ENCODE peak calls at places on chromosomes 1 and 21, in six cellular contexts. D, N, P, F, G and T are unnamed samples.

GRCh38 chr1:33060579-33061083 is 20.3 kb upstream of the AZIN2 start:
- DNase-seq in D (peak), N (peak), P (peak), F (no peak), G (peak), T (peak)

GRCh38 chr1:171424494-171424893 is 60.8 kb upstream of the PRRC2C start:
- DNase-seq in D (no peak), N (no peak), P (no peak), F (no peak), G (no peak), T (peak)

GRCh38 chr1:225874431-225874830 is 7.7 kb downstream of the TMEM63A start:
- DNase-seq in D (no peak), N (no peak), P (no peak), F (no peak), G (no peak), T (no peak)

GRCh38 chr1:204151562-204152309 is at the start of gene ETNK2:
- DNase-seq in D (peak), N (peak), P (peak), F (no peak), G (peak), T (peak)

GRCh38 chr1:162144853-162145252 is 75.4 kb downstream of the NOS1AP start:
- DNase-seq in D (no peak), N (no peak), P (no peak), F (no peak), G (no peak), T (no peak)

GRCh38 chr1:217224201-217224600 is 406.7 kb downstream of the GPATCH2 start:
- DNase-seq in D (no peak), N (no peak), P (no peak), F (no peak), G (no peak), T (no peak)

GRCh38 chr21:45880097-45881068 is 101.2 kb upstream of the COL6A1 start:
- DNase-seq in D (peak), N (peak), P (peak), F (peak), G (peak), T (peak)

GRCh38 chr1:154851392-154852177 is 18.5 kb downstream of the KCNN3 start:
- DNase-seq in D (no peak), N (no peak), P (no peak), F (no peak), G (peak), T (no peak)

GRCh38 chr1:184297244-184297750 is 89.5 kb upstream of the C1orf21 start:
- DNase-seq in D (no peak), N (no peak), P (no peak), F (no peak), G (no peak), T (no peak)

GRCh38 chr1:172254521-172255222 is 165.8 kb upstream of the C1orf105 start:
- DNase-seq in D (peak), N (peak), P (peak), F (peak), G (no peak), T (peak)

GRCh38 chr1:95311006-95311405 is 77.0 kb downstream of the RWDD3 start:
- DNase-seq in D (no peak), N (no peak), P (no peak), F (no peak), G (no peak), T (no peak)

GRCh38 chr1:95311762-95312161 is 77.8 kb downstream of the RWDD3 start:
- DNase-seq in D (no peak), N (no peak), P (no peak), F (no peak), G (no peak), T (no peak)

GRCh38 chr1:95309031-95309459 is 75.0 kb downstream of the RWDD3 start:
- DNase-seq in D (peak), N (peak), P (peak), F (no peak), G (no peak), T (peak)

GRCh38 chr1:95304803-95305202 is 70.8 kb downstream of the RWDD3 start:
- DNase-seq in D (no peak), N (no peak), P (no peak), F (no peak), G (no peak), T (peak)

GRCh38 chr1:95308276-95308675 is 74.3 kb downstream of the RWDD3 start:
- DNase-seq in D (no peak), N (no peak), P (no peak), F (no peak), G (no peak), T (no peak)
- TF ChIP-seq CTCF in D (no peak), N (no peak), P (no peak), F (no peak), G (no peak), T (no peak)

GRCh38 chr1:75423616-75424015 is 187.3 kb downstream of the SLC44A5 start:
- DNase-seq in D (no peak), N (no peak), P (no peak), F (no peak), G (no peak), T (no peak)
- TF ChIP-seq CTCF in D (no peak), N (no peak), P (no peak), F (peak), G (no peak), T (no peak)

GRCh38 chr21:30942192-30942591 is 60.8 kb upstream of the KRTAP11-1 start:
- DNase-seq in D (no peak), N (no peak), P (no peak), F (no peak), G (no peak), T (no peak)
- TF ChIP-seq CTCF in D (no peak), N (no peak), P (no peak), F (no peak), G (no peak), T (no peak)

GRCh38 chr1:13730751-13731482 is 30.9 kb downstream of the PRDM2 start:
- DNase-seq in D (no peak), N (peak), P (no peak), F (peak), G (peak), T (no peak)

GRCh38 chr1:13723810-13724209 is 23.8 kb downstream of the PRDM2 start:
- DNase-seq in D (no peak), N (no peak), P (peak), F (no peak), G (no peak), T (peak)

GRCh38 chr1:13730301-13730700 is 30.3 kb downstream of the PRDM2 start:
- DNase-seq in D (no peak), N (no peak), P (no peak), F (no peak), G (no peak), T (no peak)

GRCh38 chr1:13728104-13728503 is 28.1 kb downstream of the PRDM2 start:
- DNase-seq in D (no peak), N (no peak), P (no peak), F (no peak), G (no peak), T (no peak)

DNA sequence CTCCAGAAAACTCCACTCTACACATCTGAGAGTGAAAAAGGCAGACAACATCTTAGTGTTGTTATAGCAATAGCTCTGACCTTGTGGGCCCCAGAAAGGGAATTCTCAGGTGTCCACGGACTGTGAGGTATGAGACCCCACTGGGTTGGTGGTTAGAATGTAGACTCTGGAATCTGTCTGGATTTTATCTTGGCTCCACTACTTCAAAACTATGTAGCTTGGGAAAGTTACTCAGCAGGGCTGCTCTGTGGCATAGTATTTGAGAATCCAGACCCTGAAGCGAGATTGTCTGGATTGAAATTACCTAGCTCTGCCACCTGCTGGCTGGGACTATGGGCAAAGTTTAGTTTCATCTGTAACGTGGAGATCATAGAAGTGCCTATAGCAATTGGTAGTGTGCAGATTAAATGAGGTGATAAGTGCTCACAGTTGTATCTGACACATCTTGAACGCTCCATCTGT is 25.8 kb downstream of the PRDM2 start:
- DNase-seq in D (no peak), N (peak), P (peak), F (peak), G (no peak), T (peak)
- TF ChIP-seq CTCF in D (peak), N (peak), P (peak), F (peak), G (no peak), T (peak)

GRCh38 chr21:35441868-35442582 is 392.9 kb upstream of the RUNX1 start:
- DNase-seq in D (no peak), N (no peak), P (no peak), F (no peak), G (no peak), T (no peak)

GRCh38 chr21:35437941-35438340 is 388.8 kb upstream of the RUNX1 start:
- DNase-seq in D (no peak), N (no peak), P (no peak), F (no peak), G (no peak), T (no peak)

GRCh38 chr21:35438643-35439404 is 389.7 kb upstream of the RUNX1 start:
- DNase-seq in D (peak), N (peak), P (peak), F (no peak), G (no peak), T (no peak)

DNA sequence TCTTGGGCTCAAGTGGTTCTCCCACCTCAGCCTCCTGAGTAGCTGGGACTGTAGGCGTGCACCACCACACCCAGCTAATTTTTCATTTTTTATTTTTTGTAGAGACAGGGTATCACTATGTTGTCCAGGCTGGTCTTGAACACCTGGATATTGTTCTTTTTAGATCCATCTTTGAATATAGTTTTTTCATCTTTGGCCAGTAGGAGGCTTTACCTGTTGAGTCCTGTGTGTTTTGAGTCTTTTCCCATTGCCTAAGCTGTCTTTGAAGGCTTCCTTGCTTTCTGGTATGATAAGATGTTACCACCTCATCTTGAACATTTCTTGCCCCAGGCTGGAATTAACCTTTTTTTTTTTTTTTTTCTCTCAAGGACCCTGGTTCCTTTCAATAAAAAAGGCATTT is 387.8 kb upstream of the RUNX1 start:
- DNase-seq in D (no peak), N (no peak), P (no peak), F (no peak), G (no peak), T (peak)
- TF ChIP-seq CTCF in D (no peak), N (no peak), P (no peak), F (no peak), G (no peak), T (peak)

GRCh38 chr21:34582506-34583150 is 32.3 kb downstream of the RCAN1 start:
- DNase-seq in D (peak), N (peak), P (peak), F (no peak), G (no peak), T (peak)
- TF ChIP-seq CTCF in D (peak), N (peak), P (peak), F (peak), G (peak), T (peak)

DNA sequence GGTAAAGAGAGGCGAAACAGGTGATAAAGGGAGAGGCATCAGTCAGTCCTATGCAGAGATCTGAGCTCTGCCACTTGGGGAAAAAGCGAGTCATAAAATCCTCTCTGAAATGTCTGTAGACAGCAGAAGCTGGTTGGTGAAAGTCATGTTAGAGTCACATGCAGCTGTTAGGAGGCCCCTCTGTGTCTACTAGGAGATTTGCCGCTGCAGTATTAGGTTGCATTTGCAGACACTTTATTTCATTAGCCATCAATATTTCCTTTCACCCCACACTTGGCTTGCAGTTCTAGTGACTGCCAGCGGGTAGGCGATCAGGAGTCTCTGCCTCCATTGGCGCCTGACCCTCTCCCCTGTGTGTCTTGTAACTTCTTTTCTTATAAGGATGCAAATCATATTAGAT is 16.2 kb downstream of the ATP1A4 start:
- DNase-seq in D (no peak), N (peak), P (no peak), F (no peak), G (no peak), T (no peak)
- TF ChIP-seq CTCF in D (no peak), N (no peak), P (no peak), F (no peak), G (no peak), T (no peak)

GRCh38 chr1:205632374-205633169 is 761 bp upstream of the ELK4 start:
- DNase-seq in D (no peak), N (no peak), P (no peak), F (no peak), G (no peak), T (no peak)
- TF ChIP-seq CTCF in D (no peak), N (no peak), P (no peak), F (no peak), G (no peak), T (no peak)

DNA sequence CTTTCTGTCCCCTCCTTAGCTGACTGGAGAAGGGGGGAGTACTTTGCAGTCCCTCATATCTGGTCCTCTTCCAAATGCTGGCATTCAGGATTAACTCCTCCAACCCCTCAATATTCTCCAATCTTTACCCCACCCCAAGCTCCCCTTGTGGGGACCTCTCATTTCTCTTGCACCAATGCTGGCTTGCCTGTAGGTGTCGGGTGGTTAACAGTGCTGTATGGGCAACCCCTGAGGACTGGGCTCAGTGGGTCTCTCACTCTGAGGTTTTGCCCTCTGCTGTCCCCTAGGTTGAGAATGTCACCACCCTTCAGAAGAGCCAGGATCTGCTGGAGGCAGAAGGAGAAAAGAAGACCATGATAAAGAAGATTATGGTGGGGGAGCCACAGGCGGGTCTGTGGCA is 27.0 kb downstream of the MROH7 start:
- DNase-seq in D (no peak), N (no peak), P (no peak), F (no peak), G (no peak), T (no peak)
- TF ChIP-seq CTCF in D (no peak), N (no peak), P (no peak), F (no peak), G (no peak), T (no peak)